ENCODE peak calls at places on chromosome 14, in four cellular contexts. M, H, C and X are unnamed samples.
A peak's percentile ranks its signal among the peaks of the same experiment; 100 is the strongest.

GRCh38 chr14:78758333-78758732 is 588.2 kb downstream of the NRXN3 start:
- DNase-seq in M (peak; percentile 40), H (no peak), C (peak; percentile 18), X (no peak)

GRCh38 chr14:31921251-31921650 is 155.9 kb upstream of the ARHGAP5 start:
- DNase-seq in M (no peak), H (no peak), C (peak; percentile 21), X (no peak)

GRCh38 chr14:54339771-54340170 is 57.0 kb upstream of the CDKN3 start:
- DNase-seq in M (no peak), H (no peak), C (no peak), X (no peak)

GRCh38 chr14:34331728-34332623 is 130.1 kb downstream of the SPTSSA start:
- DNase-seq in M (peak; percentile 74), H (no peak), C (peak; percentile 20), X (no peak)

GRCh38 chr14:32397871-32398640 is 69.0 kb downstream of the AKAP6 start:
- DNase-seq in M (no peak), H (no peak), C (peak; percentile 79), X (no peak)

GRCh38 chr14:58669556-58670200 is 31.9 kb downstream of the DACT1 start:
- DNase-seq in M (no peak), H (no peak), C (no peak), X (no peak)

GRCh38 chr14:81302613-81303012 is 81.9 kb upstream of the GTF2A1 start:
- DNase-seq in M (no peak), H (no peak), C (no peak), X (no peak)

GRCh38 chr14:95340201-95340697 is 20.5 kb upstream of the CLMN start:
- DNase-seq in M (no peak), H (no peak), C (no peak), X (no peak)

GRCh38 chr14:20799955-20800544 is 2.6 kb downstream of the RNASE1 start:
- DNase-seq in M (peak; percentile 25), H (no peak), C (no peak), X (no peak)

GRCh38 chr14:88384653-88385205 is 728 bp upstream of the SPATA7 start:
- DNase-seq in M (no peak), H (peak; percentile 11), C (peak; percentile 16), X (no peak)

GRCh38 chr14:21734457-21735074 is 60.9 kb upstream of the OR4E1 start:
- DNase-seq in M (peak; percentile 13), H (no peak), C (no peak), X (no peak)

GRCh38 chr14:49957089-49957852 is 64.4 kb downstream of the ARF6 start:
- DNase-seq in M (no peak), H (no peak), C (peak; percentile 32), X (no peak)

GRCh38 chr14:71498151-71498734 is 434.0 kb upstream of the RGS6 start:
- DNase-seq in M (no peak), H (no peak), C (peak; percentile 87), X (no peak)

GRCh38 chr14:101705733-101706508 is 55.6 kb upstream of the PPP2R5C start:
- DNase-seq in M (no peak), H (peak; percentile 33), C (peak; percentile 14), X (no peak)

GRCh38 chr14:67623114-67623513 is 3.4 kb downstream of the ARG2 start:
- DNase-seq in M (no peak), H (no peak), C (peak; percentile 28), X (no peak)

DNA sequence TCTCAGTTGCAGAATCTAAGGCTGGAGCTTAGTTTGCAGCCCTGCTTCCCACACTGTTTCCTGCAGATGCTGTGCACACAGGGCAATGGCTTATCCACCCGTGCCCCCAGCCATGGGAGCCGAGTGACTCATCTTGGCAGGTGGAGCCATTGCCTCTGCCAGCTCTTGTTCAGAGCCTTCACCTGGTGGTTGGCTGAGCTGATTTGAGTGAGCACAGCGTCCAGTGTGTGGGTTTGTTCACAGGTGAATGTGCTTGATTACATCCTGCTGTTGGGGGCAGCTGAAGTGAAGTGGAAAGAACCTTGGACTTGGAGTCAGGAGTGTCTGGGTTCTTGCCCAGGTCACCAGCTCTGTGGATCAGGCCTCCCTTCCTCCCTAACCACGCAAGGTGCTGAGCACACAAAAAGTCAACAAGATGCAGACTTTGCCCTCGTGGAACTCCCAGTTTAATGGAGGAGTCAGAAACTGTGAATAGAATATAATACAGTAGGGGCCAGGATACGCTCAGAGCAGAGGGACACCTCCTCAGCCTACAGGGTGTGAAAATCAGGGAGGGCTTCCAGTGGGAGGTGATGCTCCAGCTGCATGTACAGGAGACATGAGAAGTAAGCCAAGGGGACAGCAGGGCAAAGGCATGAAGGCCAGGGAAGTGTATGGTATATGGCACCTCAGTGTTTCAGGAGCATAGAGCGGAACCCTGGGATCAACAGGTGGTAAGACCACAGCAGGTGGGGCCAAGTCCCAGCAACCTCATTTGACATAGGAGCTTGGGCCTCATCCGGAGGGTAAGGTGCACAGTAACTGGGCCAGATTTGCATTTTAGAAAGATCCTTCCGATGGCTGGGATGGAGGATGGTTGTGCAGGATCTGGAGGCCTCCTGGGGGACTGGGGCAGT is 22.8 kb downstream of the JDP2 start:
- DNase-seq in M (no peak), H (peak; percentile 51), C (no peak), X (no peak)
- TF ChIP-seq CTCF in M (no peak), H (no peak), C (no peak), X (no peak)

GRCh38 chr14:91317381-91318313 is 73.1 kb upstream of the GPR68 start:
- DNase-seq in M (no peak), H (peak; percentile 73), C (no peak), X (no peak)
- TF ChIP-seq CTCF in M (no peak), H (no peak), C (no peak), X (no peak)

GRCh38 chr14:85159726-85160125 is 370.2 kb upstream of the FLRT2 start:
- DNase-seq in M (no peak), H (no peak), C (no peak), X (no peak)

DNA sequence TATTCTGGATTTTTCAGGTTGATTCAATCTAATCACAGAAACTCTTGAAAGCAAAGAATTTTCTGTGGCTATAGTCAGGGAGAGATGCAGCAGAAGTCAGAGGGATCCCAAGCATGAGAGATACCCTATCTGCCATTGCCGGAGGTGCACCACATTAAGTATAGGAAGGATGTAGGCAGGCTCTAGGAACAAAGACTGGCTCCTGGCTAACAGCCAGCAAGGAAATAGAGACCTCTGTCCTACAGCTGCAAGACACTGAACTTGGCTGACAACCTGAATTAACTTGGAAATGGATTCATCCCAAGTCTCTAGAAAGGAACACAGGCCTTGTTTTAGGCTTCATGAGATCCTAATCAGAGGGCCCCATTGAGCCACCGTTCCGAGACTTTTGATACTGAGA is 364.9 kb upstream of the FLRT2 start:
- DNase-seq in M (no peak), H (no peak), C (no peak), X (no peak)
- TF ChIP-seq CTCF in M (no peak), H (no peak), C (no peak), X (no peak)

GRCh38 chr14:61147369-61147897 is 133.7 kb downstream of the TMEM30B start:
- DNase-seq in M (no peak), H (no peak), C (no peak), X (no peak)

GRCh38 chr14:61147898-61148549 is 133.1 kb downstream of the TMEM30B start:
- DNase-seq in M (peak; percentile 17), H (peak; percentile 8), C (peak; percentile 49), X (no peak)

GRCh38 chr14:61145903-61146411 is 135.2 kb downstream of the TMEM30B start:
- DNase-seq in M (no peak), H (no peak), C (peak; percentile 94), X (no peak)

GRCh38 chr14:61146896-61147295 is 134.2 kb downstream of the TMEM30B start:
- DNase-seq in M (no peak), H (no peak), C (no peak), X (no peak)

GRCh38 chr14:61145258-61145902 is 135.8 kb downstream of the TMEM30B start:
- DNase-seq in M (no peak), H (no peak), C (peak; percentile 98), X (no peak)
- TF ChIP-seq CTCF in M (no peak), H (no peak), C (no peak), X (no peak)

GRCh38 chr14:59776468-59776867 is 94.1 kb downstream of the RTN1 start:
- DNase-seq in M (no peak), H (no peak), C (no peak), X (no peak)
- TF ChIP-seq CTCF in M (no peak), H (no peak), C (no peak), X (no peak)